ENCODE peak calls at places on chromosomes 6 and 20, in nine cellular contexts. One of them, this sample, is unnamed.

GRCh38 chr6:104575536-104575935 is 284.2 kb downstream of the HACE1 start:
- DNase-seq in posterior vena cava: no peak
- DNase-seq in NCI-H774: no peak
- DNase-seq in MCF 10A: no peak
- DNase-seq in NCI-H2081: no peak
- DNase-seq in stimulated activated CD4-positive, alpha-beta T cell treated with anti-CD3 and anti-CD28 coated beads, Interleukin-15, amount 100 ng/mL, for 24 hours: no peak
- DNase-seq in mucosa of descending colon: no peak
- DNase-seq in BJ: no peak
- DNase-seq in CD8-positive, alpha-beta T cell: no peak
- DNase-seq in this sample: no peak

GRCh38 chr20:3166338-3166912 is 6.8 kb upstream of the FASTKD5 start:
- DNase-seq in stimulated activated CD4-positive, alpha-beta T cell treated with anti-CD3 and anti-CD28 coated beads, Interleukin-15, amount 100 ng/mL, for 24 hours: no peak
- DNase-seq in mucosa of descending colon: no peak
- DNase-seq in BJ: no peak
- DNase-seq in NCI-H2081: no peak
- DNase-seq in posterior vena cava: peak
- DNase-seq in MCF 10A: no peak
- DNase-seq in CD8-positive, alpha-beta T cell: no peak
- DNase-seq in NCI-H774: no peak
- DNase-seq in this sample: no peak

GRCh38 chr6:26175428-26176181 is 88.4 kb downstream of the HFE start:
- DNase-seq in NCI-H774: peak
- DNase-seq in BJ: no peak
- DNase-seq in NCI-H2081: peak
- DNase-seq in stimulated activated CD4-positive, alpha-beta T cell treated with anti-CD3 and anti-CD28 coated beads, Interleukin-15, amount 100 ng/mL, for 24 hours: peak
- DNase-seq in CD8-positive, alpha-beta T cell: peak
- DNase-seq in mucosa of descending colon: peak
- DNase-seq in posterior vena cava: no peak
- DNase-seq in MCF 10A: peak
- DNase-seq in this sample: peak

GRCh38 chr6:166275714-166276166 is 32.5 kb downstream of the PRR18 start:
- DNase-seq in posterior vena cava: peak
- DNase-seq in NCI-H2081: peak
- DNase-seq in stimulated activated CD4-positive, alpha-beta T cell treated with anti-CD3 and anti-CD28 coated beads, Interleukin-15, amount 100 ng/mL, for 24 hours: peak
- DNase-seq in CD8-positive, alpha-beta T cell: peak
- DNase-seq in BJ: no peak
- DNase-seq in MCF 10A: peak
- DNase-seq in mucosa of descending colon: peak
- DNase-seq in NCI-H774: peak
- DNase-seq in this sample: no peak

GRCh38 chr20:46359233-46359751 is 47.1 kb downstream of the ELMO2 start:
- DNase-seq in NCI-H2081: no peak
- DNase-seq in CD8-positive, alpha-beta T cell: no peak
- DNase-seq in stimulated activated CD4-positive, alpha-beta T cell treated with anti-CD3 and anti-CD28 coated beads, Interleukin-15, amount 100 ng/mL, for 24 hours: no peak
- DNase-seq in mucosa of descending colon: no peak
- DNase-seq in MCF 10A: no peak
- DNase-seq in BJ: no peak
- DNase-seq in NCI-H774: no peak
- DNase-seq in posterior vena cava: peak
- DNase-seq in this sample: no peak

GRCh38 chr20:52972965-52973819 is 1.0 kb downstream of the TSHZ2 start:
- DNase-seq in stimulated activated CD4-positive, alpha-beta T cell treated with anti-CD3 and anti-CD28 coated beads, Interleukin-15, amount 100 ng/mL, for 24 hours: peak
- DNase-seq in NCI-H2081: peak
- DNase-seq in MCF 10A: no peak
- DNase-seq in CD8-positive, alpha-beta T cell: peak
- DNase-seq in posterior vena cava: peak
- DNase-seq in NCI-H774: no peak
- DNase-seq in BJ: no peak
- DNase-seq in mucosa of descending colon: no peak
- DNase-seq in this sample: no peak

GRCh38 chr6:43608310-43608763 is 20.7 kb downstream of the GTPBP2 start:
- DNase-seq in posterior vena cava: no peak
- DNase-seq in NCI-H774: peak
- DNase-seq in BJ: no peak
- DNase-seq in NCI-H2081: peak
- DNase-seq in mucosa of descending colon: peak
- DNase-seq in stimulated activated CD4-positive, alpha-beta T cell treated with anti-CD3 and anti-CD28 coated beads, Interleukin-15, amount 100 ng/mL, for 24 hours: peak
- DNase-seq in CD8-positive, alpha-beta T cell: peak
- DNase-seq in MCF 10A: peak
- DNase-seq in this sample: peak

GRCh38 chr6:141685416-141685815 is 447.3 kb upstream of the GJE1 start:
- DNase-seq in mucosa of descending colon: no peak
- DNase-seq in posterior vena cava: no peak
- DNase-seq in NCI-H2081: no peak
- DNase-seq in MCF 10A: no peak
- DNase-seq in stimulated activated CD4-positive, alpha-beta T cell treated with anti-CD3 and anti-CD28 coated beads, Interleukin-15, amount 100 ng/mL, for 24 hours: no peak
- DNase-seq in BJ: no peak
- DNase-seq in NCI-H774: no peak
- DNase-seq in CD8-positive, alpha-beta T cell: no peak
- DNase-seq in this sample: no peak

GRCh38 chr6:42610416-42610815 is 46.6 kb downstream of the UBR2 start:
- DNase-seq in BJ: no peak
- DNase-seq in CD8-positive, alpha-beta T cell: no peak
- DNase-seq in posterior vena cava: no peak
- DNase-seq in NCI-H774: no peak
- DNase-seq in MCF 10A: no peak
- DNase-seq in NCI-H2081: no peak
- DNase-seq in mucosa of descending colon: no peak
- DNase-seq in stimulated activated CD4-positive, alpha-beta T cell treated with anti-CD3 and anti-CD28 coated beads, Interleukin-15, amount 100 ng/mL, for 24 hours: no peak
- DNase-seq in this sample: no peak

GRCh38 chr6:143140767-143141166 is 80.1 kb downstream of the AIG1 start:
- DNase-seq in posterior vena cava: no peak
- DNase-seq in CD8-positive, alpha-beta T cell: no peak
- DNase-seq in BJ: no peak
- DNase-seq in NCI-H774: no peak
- DNase-seq in mucosa of descending colon: no peak
- DNase-seq in NCI-H2081: no peak
- DNase-seq in MCF 10A: no peak
- DNase-seq in stimulated activated CD4-positive, alpha-beta T cell treated with anti-CD3 and anti-CD28 coated beads, Interleukin-15, amount 100 ng/mL, for 24 hours: no peak
- DNase-seq in this sample: no peak

GRCh38 chr6:158877716-158878115 is 58.5 kb upstream of the EZR start:
- DNase-seq in mucosa of descending colon: no peak
- DNase-seq in stimulated activated CD4-positive, alpha-beta T cell treated with anti-CD3 and anti-CD28 coated beads, Interleukin-15, amount 100 ng/mL, for 24 hours: no peak
- DNase-seq in NCI-H774: no peak
- DNase-seq in CD8-positive, alpha-beta T cell: no peak
- DNase-seq in posterior vena cava: no peak
- DNase-seq in NCI-H2081: no peak
- DNase-seq in MCF 10A: no peak
- DNase-seq in BJ: no peak
- DNase-seq in this sample: no peak

GRCh38 chr6:22007469-22007868 is 289.4 kb downstream of the PRL start:
- DNase-seq in mucosa of descending colon: no peak
- DNase-seq in CD8-positive, alpha-beta T cell: no peak
- DNase-seq in NCI-H774: no peak
- DNase-seq in NCI-H2081: no peak
- DNase-seq in posterior vena cava: no peak
- DNase-seq in stimulated activated CD4-positive, alpha-beta T cell treated with anti-CD3 and anti-CD28 coated beads, Interleukin-15, amount 100 ng/mL, for 24 hours: no peak
- DNase-seq in BJ: no peak
- DNase-seq in MCF 10A: no peak
- DNase-seq in this sample: no peak

GRCh38 chr20:51562334-51563140 is 20.0 kb upstream of the NFATC2 start:
- DNase-seq in NCI-H2081: peak
- DNase-seq in MCF 10A: peak
- DNase-seq in stimulated activated CD4-positive, alpha-beta T cell treated with anti-CD3 and anti-CD28 coated beads, Interleukin-15, amount 100 ng/mL, for 24 hours: peak
- DNase-seq in CD8-positive, alpha-beta T cell: peak
- DNase-seq in posterior vena cava: peak
- DNase-seq in BJ: peak
- DNase-seq in mucosa of descending colon: peak
- DNase-seq in NCI-H774: no peak
- DNase-seq in this sample: peak

GRCh38 chr6:96823743-96824142 is 13.5 kb downstream of the GPR63 start:
- DNase-seq in stimulated activated CD4-positive, alpha-beta T cell treated with anti-CD3 and anti-CD28 coated beads, Interleukin-15, amount 100 ng/mL, for 24 hours: no peak
- DNase-seq in BJ: no peak
- DNase-seq in MCF 10A: peak
- DNase-seq in NCI-H774: no peak
- DNase-seq in mucosa of descending colon: no peak
- DNase-seq in CD8-positive, alpha-beta T cell: no peak
- DNase-seq in posterior vena cava: no peak
- DNase-seq in NCI-H2081: no peak
- DNase-seq in this sample: no peak

GRCh38 chr6:139129284-139129683 is 5.6 kb upstream of the HECA start:
- DNase-seq in CD8-positive, alpha-beta T cell: no peak
- DNase-seq in posterior vena cava: no peak
- DNase-seq in stimulated activated CD4-positive, alpha-beta T cell treated with anti-CD3 and anti-CD28 coated beads, Interleukin-15, amount 100 ng/mL, for 24 hours: no peak
- DNase-seq in NCI-H2081: no peak
- DNase-seq in mucosa of descending colon: no peak
- DNase-seq in NCI-H774: no peak
- DNase-seq in BJ: no peak
- DNase-seq in MCF 10A: no peak
- DNase-seq in this sample: peak

GRCh38 chr6:32079566-32080290 is 29.4 kb downstream of the TNXB start:
- DNase-seq in BJ: no peak
- DNase-seq in NCI-H774: no peak
- DNase-seq in NCI-H2081: no peak
- DNase-seq in MCF 10A: no peak
- DNase-seq in posterior vena cava: no peak
- DNase-seq in CD8-positive, alpha-beta T cell: no peak
- DNase-seq in mucosa of descending colon: no peak
- DNase-seq in stimulated activated CD4-positive, alpha-beta T cell treated with anti-CD3 and anti-CD28 coated beads, Interleukin-15, amount 100 ng/mL, for 24 hours: no peak
- DNase-seq in this sample: no peak

GRCh38 chr20:58271596-58272460 is 37.7 kb upstream of the RAB22A start:
- DNase-seq in posterior vena cava: no peak
- DNase-seq in MCF 10A: no peak
- DNase-seq in NCI-H2081: peak
- DNase-seq in stimulated activated CD4-positive, alpha-beta T cell treated with anti-CD3 and anti-CD28 coated beads, Interleukin-15, amount 100 ng/mL, for 24 hours: peak
- DNase-seq in NCI-H774: no peak
- DNase-seq in CD8-positive, alpha-beta T cell: no peak
- DNase-seq in BJ: no peak
- DNase-seq in mucosa of descending colon: no peak
- DNase-seq in this sample: no peak

GRCh38 chr20:13819885-13820645 is 35.2 kb downstream of the NDUFAF5 start:
- DNase-seq in NCI-H774: peak
- DNase-seq in mucosa of descending colon: peak
- DNase-seq in NCI-H2081: peak
- DNase-seq in CD8-positive, alpha-beta T cell: no peak
- DNase-seq in MCF 10A: peak
- DNase-seq in BJ: peak
- DNase-seq in posterior vena cava: no peak
- DNase-seq in stimulated activated CD4-positive, alpha-beta T cell treated with anti-CD3 and anti-CD28 coated beads, Interleukin-15, amount 100 ng/mL, for 24 hours: peak
- DNase-seq in this sample: peak

GRCh38 chr20:57323034-57323433 is 6.6 kb upstream of the SPO11 start:
- DNase-seq in mucosa of descending colon: peak
- DNase-seq in CD8-positive, alpha-beta T cell: no peak
- DNase-seq in BJ: no peak
- DNase-seq in MCF 10A: peak
- DNase-seq in stimulated activated CD4-positive, alpha-beta T cell treated with anti-CD3 and anti-CD28 coated beads, Interleukin-15, amount 100 ng/mL, for 24 hours: no peak
- DNase-seq in posterior vena cava: no peak
- DNase-seq in NCI-H2081: no peak
- DNase-seq in NCI-H774: no peak
- DNase-seq in this sample: peak

GRCh38 chr6:112155900-112156299 is 68.5 kb downstream of the FAM229B start:
- DNase-seq in stimulated activated CD4-positive, alpha-beta T cell treated with anti-CD3 and anti-CD28 coated beads, Interleukin-15, amount 100 ng/mL, for 24 hours: no peak
- DNase-seq in posterior vena cava: no peak
- DNase-seq in CD8-positive, alpha-beta T cell: no peak
- DNase-seq in NCI-H2081: no peak
- DNase-seq in NCI-H774: no peak
- DNase-seq in mucosa of descending colon: no peak
- DNase-seq in BJ: no peak
- DNase-seq in MCF 10A: no peak
- DNase-seq in this sample: no peak

GRCh38 chr20:38303908-38304379 is at the start of gene BPI:
- DNase-seq in stimulated activated CD4-positive, alpha-beta T cell treated with anti-CD3 and anti-CD28 coated beads, Interleukin-15, amount 100 ng/mL, for 24 hours: peak
- DNase-seq in MCF 10A: no peak
- DNase-seq in mucosa of descending colon: peak
- DNase-seq in NCI-H2081: no peak
- DNase-seq in posterior vena cava: peak
- DNase-seq in BJ: no peak
- DNase-seq in CD8-positive, alpha-beta T cell: no peak
- DNase-seq in NCI-H774: no peak
- DNase-seq in this sample: no peak

GRCh38 chr6:90537723-90538407 is 49.0 kb downstream of the MAP3K7 start:
- DNase-seq in NCI-H2081: no peak
- DNase-seq in mucosa of descending colon: no peak
- DNase-seq in NCI-H774: no peak
- DNase-seq in CD8-positive, alpha-beta T cell: no peak
- DNase-seq in BJ: peak
- DNase-seq in MCF 10A: peak
- DNase-seq in posterior vena cava: no peak
- DNase-seq in stimulated activated CD4-positive, alpha-beta T cell treated with anti-CD3 and anti-CD28 coated beads, Interleukin-15, amount 100 ng/mL, for 24 hours: no peak
- DNase-seq in this sample: no peak

GRCh38 chr6:33947916-33948594 is 144.3 kb upstream of the MLN start:
- DNase-seq in NCI-H2081: no peak
- DNase-seq in posterior vena cava: peak
- DNase-seq in stimulated activated CD4-positive, alpha-beta T cell treated with anti-CD3 and anti-CD28 coated beads, Interleukin-15, amount 100 ng/mL, for 24 hours: no peak
- DNase-seq in BJ: no peak
- DNase-seq in mucosa of descending colon: no peak
- DNase-seq in NCI-H774: no peak
- DNase-seq in MCF 10A: no peak
- DNase-seq in CD8-positive, alpha-beta T cell: no peak
- DNase-seq in this sample: no peak

GRCh38 chr6:170074907-170075306 is 216.0 kb downstream of the DLL1 start:
- DNase-seq in CD8-positive, alpha-beta T cell: no peak
- DNase-seq in posterior vena cava: peak
- DNase-seq in NCI-H2081: no peak
- DNase-seq in mucosa of descending colon: no peak
- DNase-seq in BJ: no peak
- DNase-seq in NCI-H774: no peak
- DNase-seq in stimulated activated CD4-positive, alpha-beta T cell treated with anti-CD3 and anti-CD28 coated beads, Interleukin-15, amount 100 ng/mL, for 24 hours: no peak
- DNase-seq in MCF 10A: no peak
- DNase-seq in this sample: no peak

GRCh38 chr6:134503542-134504281 is 185.8 kb upstream of the SGK1 start:
- DNase-seq in NCI-H774: no peak
- DNase-seq in BJ: no peak
- DNase-seq in mucosa of descending colon: no peak
- DNase-seq in NCI-H2081: no peak
- DNase-seq in posterior vena cava: no peak
- DNase-seq in CD8-positive, alpha-beta T cell: no peak
- DNase-seq in stimulated activated CD4-positive, alpha-beta T cell treated with anti-CD3 and anti-CD28 coated beads, Interleukin-15, amount 100 ng/mL, for 24 hours: no peak
- DNase-seq in MCF 10A: peak
- DNase-seq in this sample: peak

GRCh38 chr6:21123485-21124436 is 469.8 kb upstream of the SOX4 start:
- DNase-seq in mucosa of descending colon: no peak
- DNase-seq in BJ: no peak
- DNase-seq in MCF 10A: no peak
- DNase-seq in NCI-H774: no peak
- DNase-seq in NCI-H2081: no peak
- DNase-seq in CD8-positive, alpha-beta T cell: no peak
- DNase-seq in stimulated activated CD4-positive, alpha-beta T cell treated with anti-CD3 and anti-CD28 coated beads, Interleukin-15, amount 100 ng/mL, for 24 hours: no peak
- DNase-seq in posterior vena cava: no peak
- DNase-seq in this sample: no peak

GRCh38 chr6:10409160-10409765 is 5.6 kb downstream of the TFAP2A start:
- DNase-seq in stimulated activated CD4-positive, alpha-beta T cell treated with anti-CD3 and anti-CD28 coated beads, Interleukin-15, amount 100 ng/mL, for 24 hours: no peak
- DNase-seq in BJ: no peak
- DNase-seq in NCI-H774: no peak
- DNase-seq in MCF 10A: peak
- DNase-seq in CD8-positive, alpha-beta T cell: no peak
- DNase-seq in mucosa of descending colon: no peak
- DNase-seq in posterior vena cava: no peak
- DNase-seq in NCI-H2081: peak
- DNase-seq in this sample: no peak

GRCh38 chr6:44538841-44539240 is 151.3 kb downstream of the CDC5L start:
- DNase-seq in BJ: no peak
- DNase-seq in MCF 10A: no peak
- DNase-seq in NCI-H774: no peak
- DNase-seq in CD8-positive, alpha-beta T cell: peak
- DNase-seq in stimulated activated CD4-positive, alpha-beta T cell treated with anti-CD3 and anti-CD28 coated beads, Interleukin-15, amount 100 ng/mL, for 24 hours: no peak
- DNase-seq in posterior vena cava: no peak
- DNase-seq in NCI-H2081: no peak
- DNase-seq in mucosa of descending colon: no peak
- DNase-seq in this sample: no peak

GRCh38 chr20:38098952-38099351 is 65.4 kb downstream of the RPRD1B start:
- DNase-seq in mucosa of descending colon: no peak
- DNase-seq in stimulated activated CD4-positive, alpha-beta T cell treated with anti-CD3 and anti-CD28 coated beads, Interleukin-15, amount 100 ng/mL, for 24 hours: no peak
- DNase-seq in MCF 10A: no peak
- DNase-seq in NCI-H2081: no peak
- DNase-seq in BJ: no peak
- DNase-seq in NCI-H774: no peak
- DNase-seq in posterior vena cava: no peak
- DNase-seq in CD8-positive, alpha-beta T cell: no peak
- DNase-seq in this sample: no peak

GRCh38 chr6:52551483-52552277 is 25.2 kb downstream of the TRAM2 start:
- DNase-seq in MCF 10A: peak
- DNase-seq in NCI-H774: peak
- DNase-seq in stimulated activated CD4-positive, alpha-beta T cell treated with anti-CD3 and anti-CD28 coated beads, Interleukin-15, amount 100 ng/mL, for 24 hours: no peak
- DNase-seq in BJ: no peak
- DNase-seq in posterior vena cava: no peak
- DNase-seq in NCI-H2081: peak
- DNase-seq in mucosa of descending colon: peak
- DNase-seq in CD8-positive, alpha-beta T cell: no peak
- DNase-seq in this sample: peak

GRCh38 chr20:38119446-38119845 is 45.6 kb downstream of the TGM2 start:
- DNase-seq in NCI-H2081: no peak
- DNase-seq in NCI-H774: no peak
- DNase-seq in stimulated activated CD4-positive, alpha-beta T cell treated with anti-CD3 and anti-CD28 coated beads, Interleukin-15, amount 100 ng/mL, for 24 hours: no peak
- DNase-seq in CD8-positive, alpha-beta T cell: no peak
- DNase-seq in mucosa of descending colon: no peak
- DNase-seq in posterior vena cava: no peak
- DNase-seq in MCF 10A: no peak
- DNase-seq in BJ: no peak
- DNase-seq in this sample: no peak

This sample was measured in renal cortical epithelial cell.